ENCODE peak calls at places on chromosomes 7 and 10, in five cellular contexts. M, Y, C, V and S are unnamed samples.

GRCh38 chr10:79586933-79587332 is 23.8 kb upstream of the SFTPA1 start:
- DNase-seq in M (no peak), V (no peak), C (no peak), Y (no peak), S (no peak)

GRCh38 chr7:28908775-28909174 is 49.4 kb downstream of the TRIL start:
- DNase-seq in V (no peak), Y (no peak), M (no peak), C (no peak), S (no peak)

GRCh38 chr7:134690016-134690415 is 43.4 kb downstream of the BPGM start:
- DNase-seq in M (no peak), Y (no peak), V (no peak), C (peak), S (no peak)

GRCh38 chr10:58943234-58943633 is 233.2 kb upstream of the PHYHIPL start:
- DNase-seq in C (no peak), M (no peak), V (no peak), Y (no peak), S (no peak)

GRCh38 chr7:16369851-16370250 is 51.5 kb downstream of the CRPPA start:
- DNase-seq in M (no peak), V (no peak), C (no peak), Y (no peak), S (no peak)

GRCh38 chr10:82874671-82875070 is 999.7 kb downstream of the NRG3 start:
- DNase-seq in V (no peak), M (no peak), C (no peak), Y (no peak), S (no peak)

GRCh38 chr10:125611216-125611615 is 71.7 kb downstream of the TEX36 start:
- DNase-seq in Y (no peak), V (no peak), M (no peak), C (no peak), S (no peak)

GRCh38 chr7:32116436-32116835 is 46.2 kb upstream of the PDE1C start:
- DNase-seq in M (no peak), Y (no peak), V (no peak), C (no peak), S (no peak)

GRCh38 chr7:86733783-86734182 is 90.1 kb downstream of the GRM3 start:
- DNase-seq in C (peak), V (no peak), M (no peak), Y (no peak), S (no peak)

GRCh38 chr10:80382989-80383388 is 25.4 kb upstream of the PRXL2A start:
- DNase-seq in V (peak), C (peak), Y (no peak), M (peak), S (no peak)

GRCh38 chr7:121037828-121038716 is 49.6 kb downstream of the CPED1 start:
- DNase-seq in V (no peak), M (no peak), C (no peak), Y (no peak), S (no peak)

GRCh38 chr7:3461923-3462322 is 160.9 kb downstream of the SDK1 start:
- DNase-seq in C (peak), M (no peak), V (no peak), Y (no peak), S (no peak)

GRCh38 chr7:120014920-120015465 is 258.0 kb upstream of the KCND2 start:
- DNase-seq in V (no peak), Y (no peak), M (no peak), C (no peak), S (no peak)

GRCh38 chr10:102117391-102118159 is 2.6 kb downstream of the LDB1 start:
- DNase-seq in M (no peak), C (peak), Y (peak), V (peak), S (peak)